ENCODE peak calls at places on chromosome 14, in four cellular contexts. L is GM23338, P is GM12878, T is K562. U is an unnamed sample.
A peak's percentile ranks its signal among the peaks of the same experiment; 100 is the strongest.

GRCh38 chr14:105853089-105853906 is 326.9 kb downstream of the TMEM121 start:
- DNase-seq in P (peak; percentile 79), T (no peak), L (no peak), U (no peak)

GRCh38 chr14:72714871-72715214 is 179.1 kb downstream of the DPF3 start:
- DNase-seq in T (no peak), P (no peak), L (no peak), U (no peak)

GRCh38 chr14:93059917-93060545 is 55.7 kb downstream of the ITPK1 start:
- DNase-seq in L (peak; percentile 58), P (no peak), T (no peak), U (no peak)

GRCh38 chr14:75188520-75189267 is 12.3 kb upstream of the TMED10 start:
- DNase-seq in T (no peak), L (no peak), P (peak; percentile 62), U (no peak)

GRCh38 chr14:92907316-92907911 is 15.5 kb upstream of the CHGA start:
- DNase-seq in P (no peak), L (no peak), T (no peak), U (no peak)

GRCh38 chr14:61537567-61538463 is 157.5 kb upstream of the HIF1A start:
- DNase-seq in T (no peak), P (no peak), L (peak; percentile 72), U (peak; percentile 97)

GRCh38 chr14:71130491-71131179 is 223.4 kb downstream of the PCNX1 start:
- DNase-seq in L (peak; percentile 45), T (peak; percentile 76), P (peak; percentile 20), U (no peak)

GRCh38 chr14:54794148-54794547 is 108.5 kb downstream of the GCH1 start:
- DNase-seq in L (no peak), P (no peak), T (no peak), U (no peak)

GRCh38 chr14:26549571-26549970 is 48.3 kb downstream of the NOVA1 start:
- DNase-seq in T (no peak), P (no peak), L (no peak), U (no peak)

GRCh38 chr14:78595797-78596196 is 425.6 kb downstream of the NRXN3 start:
- DNase-seq in T (peak; percentile 5), P (no peak), L (peak; percentile 52), U (no peak)

GRCh38 chr14:106879241-106879640 is 1352.9 kb downstream of the TMEM121 start:
- DNase-seq in T (peak; percentile 44), L (peak; percentile 6), P (no peak), U (peak; percentile 65)

GRCh38 chr14:67738740-67739504 is 37.2 kb downstream of the RDH12 start:
- DNase-seq in T (peak; percentile 43), P (no peak), L (no peak), U (peak; percentile 94)

GRCh38 chr14:72850360-72850759 is 43.5 kb downstream of the DPF3 start:
- DNase-seq in L (no peak), T (no peak), P (no peak), U (peak; percentile 12)

GRCh38 chr14:37027188-37027824 is 145.1 kb downstream of the SLC25A21 start:
- DNase-seq in L (no peak), T (peak; percentile 30), P (no peak), U (no peak)

GRCh38 chr14:20476795-20477194 is 7.6 kb downstream of the PNP start:
- DNase-seq in L (no peak), T (no peak), P (no peak), U (no peak)

GRCh38 chr14:71647086-71647784 is 285.0 kb upstream of the RGS6 start:
- DNase-seq in P (no peak), L (peak; percentile 95), T (no peak), U (no peak)

GRCh38 chr14:88986146-88986841 is 161.8 kb downstream of the TTC8 start:
- DNase-seq in P (no peak), L (no peak), T (peak; percentile 4), U (no peak)

GRCh38 chr14:37658174-37658573 is 62.7 kb downstream of the TTC6 start:
- DNase-seq in T (no peak), L (peak; percentile 6), P (no peak), U (peak; percentile 34)

GRCh38 chr14:67636361-67636919 is 16.7 kb downstream of the ARG2 start:
- DNase-seq in T (peak; percentile 79), L (no peak), P (peak; percentile 39), U (no peak)

GRCh38 chr14:105168979-105169507 is 467 bp upstream of the JAG2 start:
- DNase-seq in L (peak; percentile 82), P (no peak), T (peak; percentile 77), U (no peak)

GRCh38 chr14:55628426-55628825 is 48.4 kb downstream of the KTN1 start:
- DNase-seq in P (no peak), T (no peak), L (no peak), U (no peak)

GRCh38 chr14:51277753-51278415 is 37.8 kb downstream of the TMX1 start:
- DNase-seq in P (no peak), T (no peak), L (no peak), U (no peak)

GRCh38 chr14:23094666-23095195 is at the start of gene ACIN1:
- DNase-seq in L (no peak), P (peak; percentile 65), T (peak; percentile 94), U (peak; percentile 95)

GRCh38 chr14:75249958-75250336 is 28.7 kb upstream of the FOS start:
- DNase-seq in T (no peak), L (no peak), P (no peak), U (no peak)

GRCh38 chr14:69036757-69037506 is 57.8 kb upstream of the ACTN1 start:
- DNase-seq in L (no peak), P (no peak), T (peak; percentile 23), U (no peak)

GRCh38 chr14:69040343-69040742 is 61.2 kb upstream of the ACTN1 start:
- DNase-seq in P (no peak), L (no peak), T (no peak), U (no peak)

GRCh38 chr14:69037790-69038448 is 58.8 kb upstream of the ACTN1 start:
- DNase-seq in T (peak; percentile 38), L (peak; percentile 47), P (no peak), U (no peak)

GRCh38 chr14:69039287-69039628 is 60.2 kb upstream of the ACTN1 start:
- DNase-seq in P (no peak), T (no peak), L (no peak), U (peak; percentile 71)

GRCh38 chr14:69038449-69039286 is 59.6 kb upstream of the ACTN1 start:
- DNase-seq in L (no peak), P (no peak), T (peak; percentile 23), U (no peak)
- TF ChIP-seq EZH2 in L (no peak), P (no peak), T (no peak), U (no peak)

GRCh38 chr14:101019974-101020710 is 116.6 kb upstream of the RTL1 start:
- DNase-seq in T (no peak), L (no peak), P (no peak), U (no peak)

GRCh38 chr14:101022916-101023435 is 119.5 kb upstream of the RTL1 start:
- DNase-seq in L (no peak), P (no peak), T (no peak), U (no peak)

GRCh38 chr14:101019541-101019940 is 116.0 kb upstream of the RTL1 start:
- DNase-seq in L (no peak), T (peak; percentile 9), P (no peak), U (no peak)

GRCh38 chr14:101022121-101022520 is 118.6 kb upstream of the RTL1 start:
- DNase-seq in T (no peak), P (no peak), L (no peak), U (no peak)

GRCh38 chr14:101020971-101021370 is 117.4 kb upstream of the RTL1 start:
- DNase-seq in T (no peak), L (no peak), P (no peak), U (no peak)
- TF ChIP-seq JUNB in T (no peak), L (no peak), P (no peak), U (no peak)

GRCh38 chr14:59346796-59347510 is 118.2 kb downstream of the GPR135 start:
- DNase-seq in T (no peak), P (no peak), L (no peak), U (no peak)
- TF ChIP-seq EZH2 in T (no peak), P (no peak), L (no peak), U (no peak)

GRCh38 chr14:34433957-34434356 is 28.1 kb downstream of the SPTSSA start:
- DNase-seq in T (no peak), P (no peak), L (no peak), U (no peak)
- TF ChIP-seq JUNB in T (no peak), P (no peak), L (no peak), U (no peak)

GRCh38 chr14:77498984-77499527 is 440 bp upstream of the ISM2 start:
- DNase-seq in P (no peak), L (peak; percentile 62), T (no peak), U (peak; percentile 35)
- TF ChIP-seq EZH2 in P (no peak), L (peak; percentile 63), T (no peak), U (no peak)

DNA sequence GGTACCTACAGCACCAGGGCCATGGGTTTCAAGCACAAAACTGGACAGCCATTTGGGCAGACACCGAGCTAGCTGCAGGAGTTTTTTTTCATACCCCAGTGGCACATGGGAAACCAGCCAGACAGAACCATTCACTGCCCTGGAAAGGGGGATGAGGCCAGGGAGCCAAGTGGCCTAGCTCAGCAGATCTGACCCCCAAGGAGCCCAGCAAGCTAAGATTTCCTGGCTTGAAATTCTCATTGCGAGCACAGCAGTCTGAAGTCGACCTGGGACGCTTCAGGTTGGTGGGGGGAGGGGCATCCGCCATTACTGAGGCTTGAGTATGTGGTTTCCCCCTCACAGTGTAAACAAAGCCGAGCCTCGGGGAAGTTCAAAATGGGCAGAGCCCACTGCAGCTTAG is 81.2 kb upstream of the CCDC175 start:
- DNase-seq in P (no peak), T (no peak), L (peak; percentile 37), U (no peak)
- TF ChIP-seq JUNB in P (no peak), T (no peak), L (no peak), U (no peak)

GRCh38 chr14:103846008-103846568 is 1.3 kb downstream of the PPP1R13B start:
- DNase-seq in L (no peak), T (no peak), P (no peak), U (no peak)
- TF ChIP-seq EZH2 in L (peak; percentile 72), T (no peak), P (no peak), U (no peak)

U was measured in HepG2.